ENCODE peak calls at places on chromosomes 2 and 18, in nine cellular contexts. E, H, V, Y, M, C, W, F and J are unnamed samples.

GRCh38 chr18:43571078-43571689 is 293.9 kb upstream of the SYT4 start:
- DNase-seq in F (peak; percentile 49), C (peak; percentile 23), W (peak; percentile 77), Y (no peak), V (peak; percentile 32), E (no peak), M (peak; percentile 23), H (peak; percentile 70), J (peak; percentile 77)

GRCh38 chr2:126863336-126864015 is 35.2 kb upstream of the TEX51 start:
- DNase-seq in Y (no peak), M (peak; percentile 54), C (no peak), V (no peak), W (no peak), F (no peak), E (no peak), H (no peak), J (no peak)

GRCh38 chr2:236928353-236929153 is 157.1 kb upstream of the COPS8 start:
- DNase-seq in W (no peak), Y (no peak), C (no peak), V (no peak), M (no peak), E (no peak), H (no peak), F (no peak), J (no peak)

GRCh38 chr2:186827426-186827825 is 21.5 kb downstream of the ZSWIM2 start:
- DNase-seq in W (no peak), E (no peak), Y (no peak), V (no peak), H (no peak), F (peak; percentile 81), C (no peak), M (no peak), J (no peak)

GRCh38 chr2:158968396-158969161 is at the start of gene TANC1:
- DNase-seq in F (peak; percentile 95), M (peak; percentile 85), Y (peak; percentile 78), C (peak; percentile 95), V (peak; percentile 88), W (peak; percentile 85), H (peak; percentile 69), E (peak; percentile 97), J (peak; percentile 84)

GRCh38 chr2:108944601-108945241 is 44.3 kb downstream of the EDAR start:
- DNase-seq in F (no peak), M (no peak), V (no peak), H (no peak), Y (no peak), C (peak; percentile 60), W (no peak), E (peak; percentile 61), J (no peak)

GRCh38 chr2:40451926-40452605 is at the start of gene SLC8A1:
- DNase-seq in Y (no peak), E (peak; percentile 78), V (peak; percentile 70), W (peak; percentile 39), F (peak; percentile 35), M (peak; percentile 52), H (no peak), C (peak; percentile 62), J (peak; percentile 38)

GRCh38 chr2:26563686-26564085 is 77.5 kb downstream of the CIB4 start:
- DNase-seq in Y (no peak), W (no peak), C (no peak), V (no peak), E (no peak), F (no peak), M (no peak), H (no peak), J (no peak)

GRCh38 chr2:118095610-118096009 is 7.3 kb downstream of the INSIG2 start:
- DNase-seq in F (peak; percentile 10), Y (no peak), E (no peak), M (no peak), H (no peak), C (no peak), V (no peak), W (no peak), J (no peak)

GRCh38 chr2:219369447-219369861 is 18.3 kb downstream of the DNPEP start:
- DNase-seq in W (no peak), H (peak; percentile 35), E (no peak), C (no peak), M (peak; percentile 55), V (no peak), Y (no peak), F (peak; percentile 80), J (no peak)

GRCh38 chr2:181891966-181892794 is 650 bp downstream of the ITPRID2 start:
- DNase-seq in W (peak; percentile 44), F (peak; percentile 61), M (peak; percentile 86), C (peak; percentile 74), Y (peak; percentile 27), H (peak; percentile 36), V (peak; percentile 75), E (peak; percentile 92), J (peak; percentile 70)

GRCh38 chr2:68905116-68905515 is 33.9 kb upstream of the BMP10 start:
- DNase-seq in E (no peak), V (no peak), Y (no peak), W (no peak), M (no peak), H (no peak), C (no peak), F (no peak), J (no peak)

GRCh38 chr2:42801388-42801787 is 9.0 kb upstream of the HAAO start:
- DNase-seq in V (no peak), H (no peak), W (no peak), M (no peak), Y (no peak), C (no peak), F (no peak), E (no peak), J (no peak)

GRCh38 chr2:202813387-202813786 is 58.2 kb downstream of the ICA1L start:
- DNase-seq in H (no peak), M (no peak), Y (no peak), C (no peak), F (no peak), W (no peak), E (no peak), V (no peak), J (no peak)

GRCh38 chr2:197008229-197008628 is 81.7 kb upstream of the PGAP1 start:
- DNase-seq in V (no peak), Y (peak; percentile 11), W (no peak), F (peak; percentile 71), H (no peak), E (no peak), C (no peak), M (no peak), J (peak; percentile 19)

GRCh38 chr2:36408198-36408703 is 52.7 kb downstream of the CRIM1 start:
- DNase-seq in V (no peak), F (peak; percentile 91), H (no peak), M (no peak), E (no peak), Y (no peak), C (no peak), W (no peak), J (no peak)

GRCh38 chr18:31513189-31513907 is 15.4 kb downstream of the DSG2 start:
- DNase-seq in M (peak; percentile 82), H (no peak), Y (peak; percentile 51), C (no peak), E (no peak), W (no peak), F (peak; percentile 70), V (no peak), J (no peak)

GRCh38 chr2:156826342-156826933 is 390.3 kb downstream of the GPD2 start:
- DNase-seq in H (no peak), W (no peak), V (no peak), F (peak; percentile 63), Y (peak; percentile 9), C (no peak), M (no peak), E (no peak), J (peak; percentile 69)

GRCh38 chr18:7417742-7418141 is 149.4 kb upstream of the PTPRM start:
- DNase-seq in H (no peak), W (no peak), M (no peak), E (no peak), F (peak; percentile 90), C (no peak), Y (peak; percentile 78), V (no peak), J (no peak)

GRCh38 chr2:216691210-216691741 is 4.1 kb downstream of the IGFBP5 start:
- DNase-seq in W (peak; percentile 85), V (peak; percentile 33), E (peak; percentile 91), M (peak; percentile 38), H (peak; percentile 94), F (peak; percentile 88), Y (no peak), C (peak; percentile 26), J (peak; percentile 92)

GRCh38 chr2:216059233-216059834 is 22.3 kb downstream of the PECR start:
- DNase-seq in F (no peak), C (no peak), H (no peak), V (no peak), Y (no peak), M (peak; percentile 23), E (no peak), W (no peak), J (no peak)

GRCh38 chr2:170202437-170202836 is 24.5 kb downstream of the MYO3B start:
- DNase-seq in M (no peak), C (no peak), H (no peak), V (no peak), Y (no peak), F (no peak), E (no peak), W (no peak), J (no peak)

GRCh38 chr2:178419123-178419522 is 31.9 kb downstream of the PRKRA start:
- DNase-seq in E (no peak), C (no peak), V (no peak), W (peak; percentile 10), M (no peak), H (peak; percentile 21), F (peak; percentile 48), Y (no peak), J (peak; percentile 25)

GRCh38 chr18:14093526-14093925 is 38.7 kb downstream of the ZNF519 start:
- DNase-seq in E (no peak), H (no peak), M (no peak), F (no peak), C (no peak), W (no peak), Y (no peak), V (no peak), J (no peak)

GRCh38 chr2:47070155-47070919 is 84.8 kb downstream of the STPG4 start:
- DNase-seq in Y (no peak), M (no peak), H (no peak), V (no peak), W (no peak), E (no peak), C (no peak), F (no peak), J (no peak)

GRCh38 chr2:222672068-222672401 is 577 bp downstream of the MOGAT1 start:
- DNase-seq in C (no peak), H (no peak), Y (no peak), E (no peak), W (no peak), V (no peak), F (no peak), M (no peak), J (no peak)

GRCh38 chr2:232411901-232412629 is 5.4 kb downstream of the ALPG start:
- DNase-seq in W (no peak), H (no peak), E (no peak), V (no peak), F (no peak), Y (no peak), C (no peak), M (no peak), J (no peak)

GRCh38 chr2:45275235-45275805 is 266.1 kb upstream of the SIX2 start:
- DNase-seq in H (no peak), C (no peak), W (no peak), F (peak; percentile 57), E (no peak), Y (peak; percentile 65), V (no peak), M (peak; percentile 38), J (no peak)

GRCh38 chr2:241665731-241666440 is 20.7 kb downstream of the DTYMK start:
- DNase-seq in Y (no peak), C (no peak), M (no peak), V (no peak), W (no peak), E (no peak), H (no peak), F (peak; percentile 25), J (no peak)

GRCh38 chr2:105125428-105125827 is 87.6 kb downstream of the MRPS9 start:
- DNase-seq in Y (no peak), E (no peak), F (peak; percentile 13), H (peak; percentile 9), M (no peak), W (no peak), C (peak; percentile 52), V (no peak), J (no peak)

GRCh38 chr18:22558945-22559385 is 141.2 kb upstream of the CTAGE1 start:
- DNase-seq in E (peak; percentile 82), W (no peak), C (no peak), V (no peak), Y (peak; percentile 41), H (no peak), F (peak; percentile 77), M (peak; percentile 78), J (no peak)